ENCODE peak calls at places on chromosome 15, in seven cellular contexts. M is SK-N-SH, L is A549, I is tibial nerve, W is ovary, J is esophagus muscularis mucosa, Q is GM12878. H is an unnamed sample.

GRCh38 chr15:73941044-73941443 is 14.8 kb downstream of the LOXL1 start:
- DNase-seq in Q (no peak), L (peak), M (no peak), W (no peak), I (no peak), J (no peak), H (no peak)

GRCh38 chr15:76987896-76988860 is 6.7 kb upstream of the PSTPIP1 start:
- DNase-seq in I (peak), L (no peak), J (no peak), Q (peak), M (no peak), W (no peak), H (peak)

GRCh38 chr15:61974759-61975158 is 85.5 kb downstream of the VPS13C start:
- DNase-seq in L (no peak), J (no peak), M (no peak), I (no peak), Q (no peak), W (no peak), H (no peak)

GRCh38 chr15:41564286-41564959 is 5.4 kb downstream of the TYRO3 start:
- DNase-seq in I (no peak), M (peak), L (no peak), J (no peak), W (peak), Q (no peak), H (no peak)

GRCh38 chr15:42919794-42920280 is 741 bp downstream of the TTBK2 start:
- DNase-seq in J (no peak), I (no peak), Q (no peak), M (peak), W (peak), L (peak), H (peak)

GRCh38 chr15:78730955-78731354 is 80.3 kb downstream of the ADAMTS7 start:
- DNase-seq in J (no peak), M (no peak), L (no peak), W (no peak), Q (no peak), I (no peak), H (no peak)

GRCh38 chr15:70834999-70835398 is 19.0 kb downstream of the LARP6 start:
- DNase-seq in W (no peak), Q (no peak), J (no peak), I (no peak), M (no peak), L (no peak), H (no peak)

GRCh38 chr15:32831458-32831857 is 113.7 kb downstream of the GREM1 start:
- DNase-seq in W (no peak), J (no peak), Q (no peak), M (no peak), L (no peak), I (no peak), H (no peak)

GRCh38 chr15:36221992-36222391 is 357.4 kb upstream of the CDIN1 start:
- DNase-seq in W (no peak), Q (no peak), I (no peak), L (no peak), M (no peak), J (no peak), H (no peak)

GRCh38 chr15:41622901-41623300 is 37.3 kb upstream of the MGA start:
- DNase-seq in W (no peak), L (no peak), J (no peak), Q (no peak), I (no peak), M (no peak), H (no peak)

GRCh38 chr15:55552926-55553325 is 35.2 kb downstream of the PYGO1 start:
- DNase-seq in W (no peak), J (no peak), M (no peak), I (no peak), Q (no peak), L (no peak), H (no peak)

GRCh38 chr15:36271048-36271447 is 308.4 kb upstream of the CDIN1 start:
- DNase-seq in W (no peak), M (no peak), Q (no peak), L (no peak), I (no peak), J (no peak), H (no peak)

GRCh38 chr15:85477730-85478129 is 97.3 kb downstream of the AKAP13 start:
- DNase-seq in M (no peak), J (no peak), I (no peak), Q (no peak), L (peak), W (no peak), H (no peak)

GRCh38 chr15:25830844-25831443 is 32.2 kb downstream of the ATP10A start:
- DNase-seq in Q (no peak), W (no peak), M (no peak), I (no peak), L (peak), J (no peak), H (peak)

GRCh38 chr15:96324192-96324895 is 6.2 kb upstream of the NR2F2 start:
- DNase-seq in I (peak), W (peak), M (no peak), J (no peak), L (no peak), Q (no peak), H (no peak)

GRCh38 chr15:43702701-43703433 is 9.2 kb downstream of the CKMT1A start:
- DNase-seq in I (no peak), Q (no peak), M (no peak), L (no peak), J (no peak), W (no peak), H (no peak)

GRCh38 chr15:52563499-52564060 is 5.2 kb downstream of the ARPP19 start:
- DNase-seq in I (no peak), M (no peak), L (no peak), W (no peak), J (no peak), Q (no peak), H (no peak)

GRCh38 chr15:77354064-77354463 is 65.8 kb downstream of the PEAK1 start:
- DNase-seq in L (peak), J (no peak), I (no peak), M (no peak), W (no peak), Q (no peak), H (no peak)

GRCh38 chr15:38600241-38600640 is 35.6 kb upstream of the RASGRP1 start:
- DNase-seq in L (no peak), J (no peak), I (no peak), M (no peak), Q (no peak), W (no peak), H (no peak)

GRCh38 chr15:69114231-69114937 is 46.1 kb upstream of the GLCE start:
- DNase-seq in W (no peak), I (no peak), M (peak), J (no peak), Q (no peak), L (no peak), H (no peak)

GRCh38 chr15:89383635-89384604 is 49.3 kb upstream of the POLG start:
- DNase-seq in W (peak), L (peak), Q (no peak), J (no peak), I (peak), M (peak), H (peak)

GRCh38 chr15:96047255-96047931 is 283.1 kb upstream of the NR2F2 start:
- DNase-seq in Q (no peak), L (no peak), M (no peak), J (peak), W (no peak), I (no peak), H (no peak)

GRCh38 chr15:61364871-61365270 is 135.8 kb upstream of the RORA start:
- DNase-seq in L (no peak), I (no peak), J (no peak), W (no peak), Q (no peak), M (no peak), H (no peak)

GRCh38 chr15:96273317-96274086 is 57.0 kb upstream of the NR2F2 start:
- DNase-seq in Q (peak), I (no peak), W (no peak), M (no peak), L (peak), J (peak), H (no peak)

GRCh38 chr15:99167201-99167600 is 62.3 kb downstream of the SYNM start:
- DNase-seq in Q (no peak), I (no peak), J (peak), M (no peak), L (no peak), W (no peak), H (no peak)

GRCh38 chr15:34039506-34040123 is 611 bp upstream of the AVEN start:
- DNase-seq in I (no peak), Q (peak), W (no peak), J (no peak), M (peak), L (no peak), H (no peak)

GRCh38 chr15:58988011-58988785 is 735 bp downstream of the RNF111 start:
- DNase-seq in J (peak), I (peak), L (peak), M (peak), Q (no peak), W (peak), H (peak)

GRCh38 chr15:77527831-77528231 is 104.9 kb downstream of the LINGO1 start:
- DNase-seq in W (no peak), J (no peak), M (no peak), Q (no peak), L (no peak), I (no peak), H (no peak)

DNA sequence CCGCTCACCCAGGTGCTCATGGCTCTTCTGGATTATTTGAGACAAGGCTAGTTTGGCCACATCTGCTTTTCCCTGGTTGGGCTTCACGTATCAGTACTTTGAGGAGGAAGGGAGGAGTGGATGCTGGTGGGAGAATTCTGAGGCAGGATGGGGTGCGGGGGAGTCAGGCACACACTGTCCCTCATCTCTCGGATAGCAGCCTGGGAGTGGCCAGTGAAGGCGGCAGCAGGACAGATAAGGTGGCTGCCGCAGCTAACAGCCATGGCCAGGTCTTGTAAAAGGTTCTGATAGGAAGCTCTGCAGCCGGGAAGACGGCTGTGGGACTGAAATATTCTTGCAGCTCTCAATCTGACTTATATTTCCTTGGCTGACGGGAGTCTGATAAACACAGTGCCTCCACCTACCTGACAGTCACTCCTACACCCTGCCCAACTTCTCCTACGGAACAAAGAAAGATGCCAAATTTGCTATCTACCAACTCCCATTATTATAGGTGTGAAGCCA is 87.3 kb downstream of the MESD start:
- DNase-seq in Q (no peak), I (no peak), J (no peak), L (no peak), M (no peak), W (peak), H (no peak)
- TF ChIP-seq EP300 in Q (no peak), I (no peak), J (no peak), L (no peak), M (no peak), W (no peak), H (no peak)

DNA sequence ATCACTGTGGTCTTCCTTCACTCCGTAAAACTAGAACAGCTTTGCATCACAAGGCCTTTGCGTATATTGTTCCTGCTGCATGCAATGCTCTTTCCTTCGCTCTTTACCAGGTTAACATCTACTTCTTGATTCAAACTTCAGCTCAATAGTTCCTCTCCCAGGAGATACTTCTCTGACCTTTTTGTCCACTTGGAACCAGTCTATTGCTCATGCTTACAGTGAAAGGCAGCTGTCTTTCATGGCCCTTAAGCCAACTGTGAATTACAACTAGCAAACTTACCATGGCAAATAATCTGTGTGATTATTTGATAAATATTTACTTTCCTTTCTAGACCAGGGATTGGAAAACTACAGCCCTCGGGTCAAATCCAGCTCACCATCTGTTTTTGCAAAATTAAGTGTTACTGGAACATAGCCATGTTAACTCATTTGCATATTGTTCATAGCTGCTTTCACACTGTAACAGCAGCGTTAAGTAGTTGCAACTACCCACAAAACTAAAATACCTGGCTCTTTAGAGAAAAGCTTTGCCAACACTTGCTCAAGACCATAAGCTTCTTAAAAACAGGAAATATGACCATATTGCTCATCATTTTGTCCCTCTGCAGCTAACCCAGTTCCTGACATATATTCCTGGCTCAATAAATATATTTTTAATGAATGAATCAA is 289.1 kb upstream of the MCTP2 start:
- DNase-seq in Q (no peak), J (no peak), M (no peak), I (no peak), L (no peak), W (no peak), H (no peak)
- TF ChIP-seq EP300 in Q (no peak), J (no peak), M (no peak), I (no peak), L (no peak), W (no peak), H (no peak)

GRCh38 chr15:48550822-48551525 is 94.5 kb downstream of the FBN1 start:
- DNase-seq in I (no peak), J (no peak), L (no peak), M (no peak), Q (no peak), W (no peak), H (no peak)
- TF ChIP-seq EP300 in I (no peak), J (no peak), L (no peak), M (no peak), Q (no peak), W (no peak), H (no peak)

DNA sequence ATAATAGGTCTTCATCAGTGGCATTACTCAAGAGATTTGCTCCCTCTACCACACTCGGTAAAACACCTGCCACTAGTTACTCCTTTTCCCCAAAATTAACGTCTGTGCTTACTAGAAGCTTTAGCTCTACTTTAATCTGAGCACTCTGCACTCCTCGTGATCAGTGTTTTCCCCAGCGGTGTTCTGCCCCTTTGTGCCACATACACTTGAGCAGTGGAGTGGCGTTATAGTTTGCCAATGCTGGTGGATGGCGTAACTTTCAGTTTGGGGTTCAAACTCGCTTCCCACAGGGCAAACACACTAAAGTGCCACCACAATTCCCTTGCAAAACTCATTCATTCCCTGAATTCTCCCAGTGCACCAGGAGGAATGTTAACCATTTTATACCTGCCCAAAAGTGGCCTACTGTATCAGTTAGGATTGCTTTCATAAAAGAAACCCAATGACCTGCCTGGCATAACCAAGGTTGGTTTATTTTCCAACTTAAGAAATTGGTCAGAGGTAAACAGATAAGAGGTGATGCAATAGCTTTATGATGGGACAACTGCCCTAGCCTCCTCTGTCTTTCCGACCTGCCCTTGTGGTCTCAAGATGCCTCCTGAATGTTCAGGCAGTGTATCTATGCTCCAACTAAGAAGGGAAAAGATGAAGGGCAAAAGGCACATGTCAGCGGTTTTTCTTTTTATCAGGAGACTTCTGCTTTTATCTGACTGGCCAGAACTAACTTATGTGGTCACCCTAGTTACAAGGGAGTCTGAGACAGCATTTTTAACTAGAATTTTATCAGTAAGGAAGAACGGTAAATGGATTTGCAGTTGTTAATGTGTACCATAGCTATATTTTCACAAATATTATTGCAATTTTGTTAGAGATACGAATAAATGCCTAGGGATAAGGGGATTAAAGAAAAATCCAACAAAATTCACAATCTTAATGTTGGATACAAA is 83.9 kb downstream of the FSIP1 start:
- DNase-seq in M (no peak), W (no peak), J (no peak), Q (no peak), I (no peak), L (no peak), H (no peak)
- TF ChIP-seq EP300 in M (no peak), W (no peak), J (no peak), Q (no peak), I (no peak), L (no peak), H (no peak)

H was measured in transverse colon.